ENCODE peak calls at places on chromosomes 3 and 15, in nine cellular contexts. J is fibroblast of pulmonary artery; X is amniotic stem cell; K is IMR-90; B is mucosa of descending colon; Y is BJ; D is Right ventricle myocardium superior; Z is anterior cingulate cortex; F is stimulated activated CD4-positive, alpha-beta T cell treated with anti-CD3 and anti-CD28 coated beads, TNF-alpha, amount 100 ng/mL, for 24 hours. C is an unnamed sample.

GRCh38 chr3:135596563-135596962 is 369.0 kb upstream of the PPP2R3A start:
- DNase-seq in K (no peak), B (no peak), Z (no peak), D (no peak), F (no peak), X (no peak), J (no peak), Y (no peak), C (no peak)

GRCh38 chr15:58549013-58549779 is 117.4 kb downstream of the LIPC start:
- DNase-seq in K (peak; percentile 74), Y (no peak), X (no peak), D (no peak), F (no peak), B (no peak), J (no peak), Z (no peak), C (no peak)

GRCh38 chr15:56249080-56249479 is 5.4 kb upstream of the RFX7 start:
- DNase-seq in Z (no peak), B (peak; percentile 44), J (peak; percentile 80), Y (no peak), K (peak; percentile 58), F (no peak), D (no peak), X (peak; percentile 20), C (no peak)

GRCh38 chr3:34239870-34240269 is 441.4 kb downstream of the PDCD6IP start:
- DNase-seq in D (no peak), J (no peak), B (peak; percentile 17), Z (no peak), Y (no peak), X (no peak), K (no peak), F (no peak), C (no peak)

GRCh38 chr3:126422571-126423091 is 27.9 kb downstream of the CFAP100 start:
- DNase-seq in D (peak; percentile 24), Z (no peak), Y (no peak), J (no peak), B (no peak), K (no peak), X (no peak), F (no peak), C (no peak)

GRCh38 chr15:36941798-36942197 is 158.6 kb downstream of the MEIS2 start:
- DNase-seq in D (no peak), X (no peak), F (no peak), Y (no peak), K (no peak), J (no peak), Z (no peak), B (no peak), C (no peak)

GRCh38 chr3:95615592-95616310 is 1198.6 kb upstream of the EPHA6 start:
- DNase-seq in J (no peak), F (no peak), X (no peak), K (no peak), Z (no peak), Y (no peak), B (no peak), D (no peak), C (no peak)

GRCh38 chr15:80317389-80318169 is 65.6 kb upstream of the CTXND1 start:
- DNase-seq in X (peak; percentile 40), F (no peak), B (no peak), Z (no peak), D (peak; percentile 53), Y (peak; percentile 71), J (peak; percentile 82), K (peak; percentile 98), C (no peak)

GRCh38 chr3:195221015-195221853 is 49.7 kb downstream of the XXYLT1 start:
- DNase-seq in Z (no peak), Y (no peak), K (peak; percentile 26), D (peak; percentile 62), B (no peak), J (peak; percentile 58), F (no peak), X (no peak), C (no peak)

GRCh38 chr3:150783920-150784746 is 21.2 kb upstream of the SIAH2 start:
- DNase-seq in D (no peak), Z (no peak), Y (no peak), X (no peak), K (no peak), B (no peak), F (no peak), J (no peak), C (no peak)